ENCODE peak calls at places on chromosome 22, in six cellular contexts. One of them, this sample, is unnamed.

GRCh38 chr22:24326266-24326665 is 55.6 kb downstream of the SPECC1L start:
- DNase-seq in Kasumi-1: no peak
- DNase-seq in GM23338: no peak
- DNase-seq in CD8-positive, alpha-beta memory T cell: no peak
- DNase-seq in nephron progenitor cell: no peak
- DNase-seq in H9: no peak
- DNase-seq in this sample: no peak

GRCh38 chr22:23279781-23280180 is 99.5 kb downstream of the BCR start:
- DNase-seq in Kasumi-1: no peak
- DNase-seq in GM23338: no peak
- DNase-seq in CD8-positive, alpha-beta memory T cell: no peak
- DNase-seq in nephron progenitor cell: no peak
- DNase-seq in H9: no peak
- DNase-seq in this sample: no peak

GRCh38 chr22:29217827-29218757 is 12.4 kb downstream of the EMID1 start:
- DNase-seq in Kasumi-1: no peak
- DNase-seq in GM23338: no peak
- DNase-seq in CD8-positive, alpha-beta memory T cell: no peak
- DNase-seq in nephron progenitor cell: no peak
- DNase-seq in H9: peak; percentile 25
- DNase-seq in this sample: no peak

GRCh38 chr22:20740222-20740951 is 33.5 kb upstream of the SERPIND1 start:
- DNase-seq in Kasumi-1: no peak
- DNase-seq in GM23338: no peak
- DNase-seq in CD8-positive, alpha-beta memory T cell: no peak
- DNase-seq in nephron progenitor cell: no peak
- DNase-seq in H9: no peak
- DNase-seq in this sample: no peak

GRCh38 chr22:27637604-27638003 is 164.0 kb downstream of the MN1 start:
- DNase-seq in Kasumi-1: no peak
- DNase-seq in GM23338: no peak
- DNase-seq in CD8-positive, alpha-beta memory T cell: no peak
- DNase-seq in nephron progenitor cell: no peak
- DNase-seq in H9: no peak
- DNase-seq in this sample: no peak

GRCh38 chr22:18979957-18980356 is 43.9 kb upstream of the PRODH start:
- DNase-seq in Kasumi-1: no peak
- DNase-seq in GM23338: no peak
- DNase-seq in CD8-positive, alpha-beta memory T cell: no peak
- DNase-seq in nephron progenitor cell: no peak
- DNase-seq in H9: no peak
- DNase-seq in this sample: no peak

GRCh38 chr22:43152001-43152354 is 619 bp downstream of the TSPO start:
- DNase-seq in Kasumi-1: no peak
- DNase-seq in GM23338: peak; percentile 40
- DNase-seq in CD8-positive, alpha-beta memory T cell: no peak
- DNase-seq in nephron progenitor cell: no peak
- DNase-seq in H9: no peak
- DNase-seq in this sample: no peak

GRCh38 chr22:23220485-23221350 is 40.4 kb downstream of the BCR start:
- DNase-seq in Kasumi-1: peak; percentile 82
- DNase-seq in GM23338: no peak
- DNase-seq in CD8-positive, alpha-beta memory T cell: no peak
- DNase-seq in nephron progenitor cell: no peak
- DNase-seq in H9: no peak
- DNase-seq in this sample: no peak

GRCh38 chr22:32378703-32379272 is 21.1 kb downstream of the RFPL3 start:
- DNase-seq in Kasumi-1: peak; percentile 47
- DNase-seq in GM23338: peak; percentile 93
- DNase-seq in CD8-positive, alpha-beta memory T cell: no peak
- DNase-seq in nephron progenitor cell: peak; percentile 62
- DNase-seq in H9: peak; percentile 81
- DNase-seq in this sample: no peak

GRCh38 chr22:29041408-29041807 is 20.2 kb downstream of the C22orf31 start:
- DNase-seq in Kasumi-1: peak; percentile 52
- DNase-seq in GM23338: no peak
- DNase-seq in CD8-positive, alpha-beta memory T cell: no peak
- DNase-seq in nephron progenitor cell: no peak
- DNase-seq in H9: no peak
- DNase-seq in this sample: no peak

GRCh38 chr22:35959121-35959800 is 69.4 kb downstream of the RBFOX2 start:
- DNase-seq in Kasumi-1: no peak
- DNase-seq in GM23338: no peak
- DNase-seq in CD8-positive, alpha-beta memory T cell: no peak
- DNase-seq in nephron progenitor cell: no peak
- DNase-seq in H9: no peak
- DNase-seq in this sample: no peak

GRCh38 chr22:40348025-40348658 is 1.8 kb downstream of the ADSL start:
- DNase-seq in Kasumi-1: peak; percentile 81
- DNase-seq in GM23338: peak; percentile 65
- DNase-seq in CD8-positive, alpha-beta memory T cell: peak; percentile 65
- DNase-seq in nephron progenitor cell: peak; percentile 35
- DNase-seq in H9: no peak
- DNase-seq in this sample: peak; percentile 51

GRCh38 chr22:25420925-25421904 is 143.3 kb upstream of the GRK3 start:
- DNase-seq in Kasumi-1: no peak
- DNase-seq in GM23338: peak; percentile 95
- DNase-seq in CD8-positive, alpha-beta memory T cell: no peak
- DNase-seq in nephron progenitor cell: peak; percentile 39
- DNase-seq in H9: peak; percentile 68
- DNase-seq in this sample: no peak

GRCh38 chr22:32998373-32998772 is 59.8 kb downstream of the SYN3 start:
- DNase-seq in Kasumi-1: no peak
- DNase-seq in GM23338: no peak
- DNase-seq in CD8-positive, alpha-beta memory T cell: no peak
- DNase-seq in nephron progenitor cell: no peak
- DNase-seq in H9: no peak
- DNase-seq in this sample: no peak

GRCh38 chr22:43202756-43203155 is 15.8 kb upstream of the TTLL12 start:
- DNase-seq in Kasumi-1: no peak
- DNase-seq in GM23338: no peak
- DNase-seq in CD8-positive, alpha-beta memory T cell: no peak
- DNase-seq in nephron progenitor cell: no peak
- DNase-seq in H9: no peak
- DNase-seq in this sample: no peak

GRCh38 chr22:22109693-22110466 is 127.3 kb upstream of the TOP3B start:
- DNase-seq in Kasumi-1: no peak
- DNase-seq in GM23338: peak; percentile 56
- DNase-seq in CD8-positive, alpha-beta memory T cell: no peak
- DNase-seq in nephron progenitor cell: no peak
- DNase-seq in H9: no peak
- DNase-seq in this sample: no peak

GRCh38 chr22:28799125-28799833 is 1.1 kb downstream of the XBP1 start:
- DNase-seq in Kasumi-1: peak; percentile 54
- DNase-seq in GM23338: peak; percentile 36
- DNase-seq in CD8-positive, alpha-beta memory T cell: peak; percentile 29
- DNase-seq in nephron progenitor cell: no peak
- DNase-seq in H9: no peak
- DNase-seq in this sample: peak; percentile 10

GRCh38 chr22:35335936-35336781 is 36.5 kb downstream of the TOM1 start:
- DNase-seq in Kasumi-1: no peak
- DNase-seq in GM23338: no peak
- DNase-seq in CD8-positive, alpha-beta memory T cell: no peak
- DNase-seq in nephron progenitor cell: no peak
- DNase-seq in H9: no peak
- DNase-seq in this sample: no peak

GRCh38 chr22:46513908-46514550 is 23.4 kb downstream of the CELSR1 start:
- DNase-seq in Kasumi-1: no peak
- DNase-seq in GM23338: no peak
- DNase-seq in CD8-positive, alpha-beta memory T cell: no peak
- DNase-seq in nephron progenitor cell: no peak
- DNase-seq in H9: no peak
- DNase-seq in this sample: no peak

GRCh38 chr22:17969732-17970131 is 54.6 kb downstream of the MICAL3 start:
- DNase-seq in Kasumi-1: no peak
- DNase-seq in GM23338: no peak
- DNase-seq in CD8-positive, alpha-beta memory T cell: no peak
- DNase-seq in nephron progenitor cell: no peak
- DNase-seq in H9: no peak
- DNase-seq in this sample: no peak

GRCh38 chr22:26066534-26066933 is 102.7 kb upstream of the SEZ6L start:
- DNase-seq in Kasumi-1: no peak
- DNase-seq in GM23338: peak; percentile 79
- DNase-seq in CD8-positive, alpha-beta memory T cell: no peak
- DNase-seq in nephron progenitor cell: peak; percentile 37
- DNase-seq in H9: peak; percentile 66
- DNase-seq in this sample: no peak

GRCh38 chr22:33555814-33556522 is 364.3 kb downstream of the LARGE1 start:
- DNase-seq in Kasumi-1: no peak
- DNase-seq in GM23338: no peak
- DNase-seq in CD8-positive, alpha-beta memory T cell: no peak
- DNase-seq in nephron progenitor cell: no peak
- DNase-seq in H9: no peak
- DNase-seq in this sample: no peak

GRCh38 chr22:26273011-26273675 is 103.9 kb downstream of the SEZ6L start:
- DNase-seq in Kasumi-1: no peak
- DNase-seq in GM23338: no peak
- DNase-seq in CD8-positive, alpha-beta memory T cell: no peak
- DNase-seq in nephron progenitor cell: no peak
- DNase-seq in H9: no peak
- DNase-seq in this sample: no peak

GRCh38 chr22:44181033-44181911 is 547 bp downstream of the PARVG start:
- DNase-seq in Kasumi-1: peak; percentile 62
- DNase-seq in GM23338: no peak
- DNase-seq in CD8-positive, alpha-beta memory T cell: peak; percentile 63
- DNase-seq in nephron progenitor cell: no peak
- DNase-seq in H9: no peak
- DNase-seq in this sample: peak; percentile 53

GRCh38 chr22:32539631-32540449 is 65.2 kb downstream of the FBXO7 start:
- DNase-seq in Kasumi-1: no peak
- DNase-seq in GM23338: no peak
- DNase-seq in CD8-positive, alpha-beta memory T cell: no peak
- DNase-seq in nephron progenitor cell: no peak
- DNase-seq in H9: no peak
- DNase-seq in this sample: no peak

GRCh38 chr22:17435375-17435774 is 66.1 kb downstream of the CECR2 start:
- DNase-seq in Kasumi-1: no peak
- DNase-seq in GM23338: no peak
- DNase-seq in CD8-positive, alpha-beta memory T cell: no peak
- DNase-seq in nephron progenitor cell: no peak
- DNase-seq in H9: no peak
- DNase-seq in this sample: no peak

GRCh38 chr22:36797988-36798670 is 18.7 kb downstream of the PVALB start:
- DNase-seq in Kasumi-1: no peak
- DNase-seq in GM23338: peak; percentile 28
- DNase-seq in CD8-positive, alpha-beta memory T cell: no peak
- DNase-seq in nephron progenitor cell: peak; percentile 63
- DNase-seq in H9: no peak
- DNase-seq in this sample: no peak

GRCh38 chr22:22164541-22165272 is 79.9 kb upstream of the VPREB1 start:
- DNase-seq in Kasumi-1: no peak
- DNase-seq in GM23338: peak; percentile 46
- DNase-seq in CD8-positive, alpha-beta memory T cell: no peak
- DNase-seq in nephron progenitor cell: no peak
- DNase-seq in H9: no peak
- DNase-seq in this sample: no peak

GRCh38 chr22:32967285-32968101 is 90.7 kb downstream of the SYN3 start:
- DNase-seq in Kasumi-1: no peak
- DNase-seq in GM23338: no peak
- DNase-seq in CD8-positive, alpha-beta memory T cell: no peak
- DNase-seq in nephron progenitor cell: no peak
- DNase-seq in H9: no peak
- DNase-seq in this sample: no peak